ENCODE peak calls at places on chromosomes 11 and 22, in seven cellular contexts. X, B, U, S, Q, E and Z are unnamed samples.

GRCh38 chr11:103877221-103877620 is 159.2 kb upstream of the DDI1 start:
- DNase-seq in E (peak), B (no peak), U (no peak), X (no peak), S (no peak), Q (peak), Z (no peak)

GRCh38 chr22:32660292-32660691 is 141.2 kb upstream of the TIMP3 start:
- DNase-seq in U (peak), X (peak), B (peak), S (peak), E (peak), Q (peak), Z (peak)

GRCh38 chr11:1194231-1194976 is 28.5 kb upstream of the MUC5B start:
- DNase-seq in E (no peak), S (peak), X (no peak), U (no peak), B (no peak), Q (no peak), Z (peak)

GRCh38 chr11:67488155-67488480 is 5.3 kb downstream of the AIP start:
- DNase-seq in E (no peak), X (no peak), Q (no peak), B (no peak), S (no peak), U (no peak), Z (no peak)

GRCh38 chr11:72079776-72080325 is 491 bp downstream of the NUMA1 start:
- DNase-seq in S (no peak), Q (no peak), U (no peak), B (no peak), X (no peak), E (no peak), Z (peak)

GRCh38 chr22:28969401-28970168 is 86.2 kb downstream of the ZNRF3 start:
- DNase-seq in U (peak), X (no peak), Q (peak), E (no peak), S (no peak), B (no peak), Z (no peak)

GRCh38 chr22:48223488-48224190 is 1461.2 kb downstream of the TBC1D22A start:
- DNase-seq in E (no peak), U (no peak), Q (no peak), X (no peak), S (no peak), B (no peak), Z (no peak)

GRCh38 chr11:133549796-133550195 is 17.5 kb upstream of the OPCML start:
- DNase-seq in E (no peak), B (no peak), U (no peak), S (no peak), Q (no peak), X (no peak), Z (no peak)

GRCh38 chr11:92531051-92531747 is 306.6 kb downstream of the FAT3 start:
- DNase-seq in E (no peak), B (no peak), Q (no peak), S (no peak), U (no peak), X (no peak), Z (no peak)

GRCh38 chr11:68042219-68043028 is 3.6 kb downstream of the TCIRG1 start:
- DNase-seq in X (no peak), S (no peak), U (peak), E (no peak), Q (no peak), B (no peak), Z (no peak)

GRCh38 chr11:35077709-35078695 is 61.0 kb upstream of the CD44 start:
- DNase-seq in U (no peak), X (peak), E (peak), S (no peak), Q (peak), B (peak), Z (peak)

GRCh38 chr11:117232911-117233409 is 489 bp downstream of the RNF214 start:
- DNase-seq in Q (no peak), S (no peak), U (peak), B (peak), E (no peak), X (no peak), Z (peak)

GRCh38 chr11:34075178-34075820 is 23.8 kb downstream of the CAPRIN1 start:
- DNase-seq in Q (peak), U (no peak), X (no peak), B (no peak), S (no peak), E (peak), Z (no peak)

GRCh38 chr11:32886180-32886579 is 6.4 kb upstream of the QSER1 start:
- DNase-seq in B (no peak), U (peak), S (no peak), Q (no peak), E (no peak), X (no peak), Z (no peak)

GRCh38 chr22:32676196-32676595 is 125.3 kb upstream of the TIMP3 start:
- DNase-seq in Q (no peak), B (no peak), E (no peak), X (no peak), U (peak), S (no peak), Z (no peak)

GRCh38 chr11:69099193-69099592 is 50.5 kb downstream of the TPCN2 start:
- DNase-seq in E (no peak), Q (no peak), U (no peak), X (no peak), S (no peak), B (no peak), Z (no peak)

GRCh38 chr11:23866641-23867040 is 630.2 kb upstream of the LUZP2 start:
- DNase-seq in Q (peak), X (no peak), B (no peak), U (no peak), E (peak), S (no peak), Z (no peak)

GRCh38 chr11:13145461-13145860 is 132.1 kb upstream of the BMAL1 start:
- DNase-seq in S (no peak), B (no peak), Q (no peak), X (no peak), E (no peak), U (no peak), Z (no peak)

GRCh38 chr11:86869966-86870570 is 69.7 kb downstream of the PRSS23 start:
- DNase-seq in U (peak), X (peak), Q (peak), E (peak), S (peak), B (no peak), Z (peak)

GRCh38 chr22:20918663-20919220 is 1.5 kb downstream of the CRKL start:
- DNase-seq in X (no peak), U (peak), S (no peak), B (no peak), E (no peak), Q (no peak), Z (no peak)

GRCh38 chr11:58924230-58924629 is 15.1 kb upstream of the GLYATL1 start:
- DNase-seq in X (no peak), U (no peak), S (no peak), E (no peak), Q (no peak), B (no peak), Z (no peak)

GRCh38 chr11:83002047-83002446 is 69.7 kb downstream of the RAB30 start:
- DNase-seq in S (no peak), B (no peak), E (no peak), Q (no peak), X (no peak), U (no peak), Z (no peak)

GRCh38 chr11:8531312-8531711 is 62.7 kb downstream of the STK33 start:
- DNase-seq in U (no peak), B (no peak), S (no peak), X (no peak), Q (no peak), E (no peak), Z (no peak)

GRCh38 chr11:10792385-10793068 is 16.2 kb downstream of the EIF4G2 start:
- DNase-seq in S (peak), U (peak), B (peak), X (peak), Q (peak), E (peak), Z (peak)

GRCh38 chr11:21476588-21476987 is 716.3 kb upstream of the ANO5 start:
- DNase-seq in X (no peak), B (no peak), E (no peak), S (no peak), U (no peak), Q (no peak), Z (no peak)
- TF ChIP-seq CTCF in X (no peak), B (no peak), E (no peak), S (no peak), U (no peak), Q (no peak), Z (no peak)

DNA sequence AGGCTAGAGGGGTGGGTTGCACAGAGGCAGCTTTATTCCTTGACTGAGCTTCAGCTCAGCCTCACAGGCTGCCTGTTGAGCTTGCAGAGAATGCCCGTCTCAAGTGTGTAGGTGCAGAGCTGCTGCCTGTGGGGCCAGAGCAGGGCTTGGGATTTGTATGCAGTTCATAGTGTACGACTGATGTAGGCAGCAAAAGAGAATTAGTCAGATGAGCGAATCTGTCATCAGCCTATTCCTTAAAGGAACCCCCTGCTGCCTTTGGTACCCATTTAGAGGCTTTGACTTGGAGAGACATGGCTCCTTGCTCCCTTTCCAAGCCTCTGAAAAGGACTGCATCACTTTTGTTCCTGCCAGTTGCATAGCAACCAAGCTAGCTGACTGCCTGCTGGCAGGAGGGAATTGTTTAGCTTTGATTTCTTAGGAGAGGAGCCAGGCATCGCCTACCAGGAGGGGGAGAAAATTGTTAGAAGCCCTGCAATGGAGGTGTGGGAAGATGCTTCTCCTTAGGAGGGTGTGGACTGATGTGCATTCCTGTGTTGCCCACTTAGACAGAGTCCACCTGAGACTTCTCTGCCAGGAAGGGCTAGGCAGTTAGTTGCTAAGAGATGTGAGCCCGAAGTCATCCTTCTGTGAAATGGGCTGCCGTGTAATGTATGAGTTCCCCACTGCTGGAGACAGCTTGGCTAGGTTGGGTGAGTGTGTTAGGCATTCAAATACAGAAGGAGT is 10.9 kb downstream of the ACO2 start:
- DNase-seq in X (no peak), Q (peak), B (no peak), E (peak), U (no peak), S (no peak), Z (no peak)
- TF ChIP-seq CTCF in X (no peak), Q (peak), B (no peak), E (peak), U (no peak), S (no peak), Z (no peak)

GRCh38 chr11:6812391-6813005 is 13.0 kb upstream of the OR6A2 start:
- DNase-seq in X (peak), B (peak), S (no peak), E (peak), Q (peak), U (no peak), Z (no peak)
- TF ChIP-seq CTCF in X (peak), B (peak), S (peak), E (peak), Q (peak), U (peak), Z (peak)

GRCh38 chr11:3879216-3879966 is 23.9 kb downstream of the STIM1 start:
- DNase-seq in X (peak), U (no peak), S (no peak), B (no peak), E (no peak), Q (no peak), Z (no peak)

GRCh38 chr11:3885855-3886254 is 30.4 kb downstream of the STIM1 start:
- DNase-seq in X (no peak), B (no peak), U (no peak), E (no peak), Q (no peak), S (no peak), Z (no peak)

GRCh38 chr11:3879967-3880542 is 24.6 kb downstream of the STIM1 start:
- DNase-seq in E (no peak), B (no peak), Q (no peak), U (peak), X (no peak), S (no peak), Z (no peak)

GRCh38 chr11:3880724-3881123 is 25.3 kb downstream of the STIM1 start:
- DNase-seq in X (no peak), U (no peak), B (no peak), E (peak), S (no peak), Q (peak), Z (no peak)

DNA sequence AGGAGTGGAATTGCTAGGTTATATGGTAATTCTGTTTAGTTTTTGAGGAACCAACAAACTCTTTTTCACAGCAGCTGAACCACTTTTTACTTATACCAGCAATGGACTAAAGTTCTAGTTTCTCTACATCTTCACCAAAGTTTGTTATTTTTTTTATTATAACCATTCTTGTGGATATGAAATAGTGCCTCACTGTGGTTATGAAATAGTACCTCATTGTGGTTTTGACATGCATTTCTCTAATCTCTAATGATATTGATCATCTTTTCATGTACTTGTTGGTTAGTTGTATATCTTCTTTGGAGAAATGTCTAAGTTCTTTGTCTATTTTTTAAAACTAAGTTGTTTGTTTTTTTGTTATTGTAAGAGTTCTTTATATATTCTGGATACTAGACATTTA is 27.2 kb downstream of the STIM1 start:
- DNase-seq in E (no peak), U (no peak), X (no peak), S (no peak), Q (no peak), B (no peak), Z (no peak)
- TF ChIP-seq CTCF in E (no peak), U (no peak), X (peak), S (no peak), Q (no peak), B (peak), Z (peak)

GRCh38 chr11:120335928-120336640 is at the start of gene ARHGEF12:
- DNase-seq in E (peak), U (peak), S (peak), Q (peak), B (peak), X (peak), Z (peak)
- TF ChIP-seq CTCF in E (peak), U (peak), S (peak), Q (peak), B (no peak), X (peak), Z (no peak)

DNA sequence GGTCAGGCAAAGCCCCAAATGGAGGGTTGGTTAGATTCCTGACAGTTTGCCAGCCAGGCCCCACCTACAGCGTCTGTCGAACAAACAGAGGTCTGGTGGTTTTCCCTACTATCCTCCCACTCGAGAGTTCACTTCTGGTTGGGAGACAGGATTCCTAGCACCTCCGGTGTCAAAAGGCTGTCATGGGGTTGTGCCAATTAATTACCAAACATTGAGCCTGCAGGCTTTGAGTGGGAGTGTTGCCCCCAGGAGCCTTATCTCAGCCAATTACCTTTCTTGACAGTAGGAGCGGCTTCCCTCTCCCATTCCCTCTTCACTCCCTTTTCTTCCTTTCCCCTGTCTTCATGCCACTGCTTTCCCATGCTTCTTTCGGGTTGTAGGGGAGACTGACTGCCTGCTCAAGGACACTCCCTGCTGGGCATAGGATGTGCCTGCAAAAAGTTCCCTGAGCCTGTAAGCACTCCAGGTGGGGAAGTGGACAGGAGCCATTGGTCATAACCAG is 4.7 kb upstream of the TTC36 start:
- DNase-seq in S (no peak), B (no peak), U (no peak), Q (peak), X (no peak), E (peak), Z (no peak)
- TF ChIP-seq CTCF in S (peak), B (no peak), U (peak), Q (peak), X (peak), E (peak), Z (no peak)

GRCh38 chr11:47642099-47642855 is at the start of gene MTCH2:
- DNase-seq in B (peak), S (peak), E (peak), U (peak), X (peak), Q (peak), Z (peak)
- TF ChIP-seq CTCF in B (no peak), S (peak), E (peak), U (peak), X (peak), Q (peak), Z (no peak)

DNA sequence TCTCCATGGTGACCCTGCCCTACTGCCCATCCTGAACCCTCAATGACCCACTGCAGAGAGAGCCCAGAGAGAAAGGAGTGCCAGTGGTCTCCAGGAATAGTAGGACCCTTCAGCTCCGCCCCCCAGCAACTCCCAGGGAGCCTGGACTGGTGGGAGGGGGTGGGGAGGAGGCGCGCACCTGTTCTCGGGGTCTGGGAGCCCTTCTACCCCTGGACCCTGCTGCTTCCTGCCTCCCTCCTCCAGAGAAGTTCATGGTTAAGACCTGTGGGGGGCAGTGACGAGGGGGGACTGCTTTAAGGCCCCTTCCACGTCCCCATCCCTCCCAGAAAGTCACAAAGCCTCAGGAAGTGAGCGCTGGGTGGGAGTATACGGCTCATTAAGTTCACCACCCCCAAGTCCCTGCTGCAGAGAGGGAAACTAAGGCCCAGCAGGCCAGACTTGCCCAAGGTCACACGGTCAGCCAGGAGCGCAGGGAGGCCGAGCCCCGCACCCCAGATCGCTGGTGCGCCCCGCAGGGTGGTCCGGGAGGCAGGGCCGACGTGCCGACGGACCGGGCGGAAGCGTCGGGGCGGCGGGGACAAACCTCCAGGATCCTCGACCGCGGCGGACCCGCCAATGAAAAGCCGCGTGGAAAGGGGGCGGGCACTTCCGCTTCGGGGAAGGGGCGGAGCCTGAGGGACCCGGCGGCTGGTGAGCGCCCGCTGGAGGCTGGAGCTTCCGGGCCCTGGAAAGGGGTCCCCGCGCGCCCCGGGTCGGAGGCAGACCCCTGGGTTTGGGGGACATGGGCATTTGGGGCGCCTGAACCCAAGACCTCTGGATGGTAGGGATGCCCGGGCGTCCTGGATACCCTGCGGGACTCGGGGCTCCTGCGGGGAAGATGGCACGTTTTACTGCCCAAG is at the start of the genes NUDT22 and TRPT1:
- DNase-seq in E (peak), B (peak), Q (peak), S (peak), X (peak), U (peak), Z (peak)
- TF ChIP-seq CTCF in E (peak), B (peak), Q (peak), S (peak), X (peak), U (peak), Z (peak)